ENCODE peak calls at places on chromosomes 5 and 9, in nine cellular contexts. One of them, this sample, is unnamed.

GRCh38 chr9:19934301-19934868 is 145.5 kb upstream of the SLC24A2 start:
- DNase-seq in A549: peak
- DNase-seq in lower leg skin: no peak
- DNase-seq in heart left ventricle: peak
- DNase-seq in gastrocnemius medialis: no peak
- DNase-seq in stomach: peak
- DNase-seq in Peyer's patch: no peak
- DNase-seq in uterus: no peak
- DNase-seq in thyroid gland: peak
- DNase-seq in this sample: peak

GRCh38 chr5:14806452-14806851 is 65.1 kb downstream of the ANKH start:
- DNase-seq in A549: no peak
- DNase-seq in lower leg skin: peak
- DNase-seq in heart left ventricle: peak
- DNase-seq in gastrocnemius medialis: no peak
- DNase-seq in stomach: no peak
- DNase-seq in Peyer's patch: no peak
- DNase-seq in uterus: no peak
- DNase-seq in thyroid gland: peak
- DNase-seq in this sample: peak

GRCh38 chr9:16268037-16269010 is 602.1 kb downstream of the BNC2 start:
- DNase-seq in A549: no peak
- DNase-seq in lower leg skin: no peak
- DNase-seq in heart left ventricle: no peak
- DNase-seq in gastrocnemius medialis: no peak
- DNase-seq in stomach: no peak
- DNase-seq in Peyer's patch: no peak
- DNase-seq in uterus: no peak
- DNase-seq in thyroid gland: peak
- DNase-seq in this sample: no peak

GRCh38 chr5:16926417-16926816 is 9.7 kb downstream of the MYO10 start:
- DNase-seq in A549: no peak
- DNase-seq in lower leg skin: no peak
- DNase-seq in heart left ventricle: no peak
- DNase-seq in gastrocnemius medialis: no peak
- DNase-seq in stomach: no peak
- DNase-seq in Peyer's patch: no peak
- DNase-seq in uterus: no peak
- DNase-seq in thyroid gland: no peak
- DNase-seq in this sample: no peak

GRCh38 chr5:5026407-5026780 is 113.7 kb upstream of the ADAMTS16 start:
- DNase-seq in A549: no peak
- DNase-seq in lower leg skin: no peak
- DNase-seq in heart left ventricle: no peak
- DNase-seq in gastrocnemius medialis: no peak
- DNase-seq in stomach: no peak
- DNase-seq in Peyer's patch: no peak
- DNase-seq in uterus: no peak
- DNase-seq in thyroid gland: no peak
- DNase-seq in this sample: no peak

GRCh38 chr9:130010151-130010988 is 32.6 kb downstream of the FNBP1 start:
- DNase-seq in A549: no peak
- DNase-seq in lower leg skin: no peak
- DNase-seq in heart left ventricle: no peak
- DNase-seq in gastrocnemius medialis: no peak
- DNase-seq in stomach: no peak
- DNase-seq in Peyer's patch: peak
- DNase-seq in uterus: no peak
- DNase-seq in thyroid gland: peak
- DNase-seq in this sample: no peak

GRCh38 chr9:2637390-2637789 is 15.8 kb downstream of the VLDLR start:
- DNase-seq in A549: no peak
- DNase-seq in lower leg skin: no peak
- DNase-seq in heart left ventricle: no peak
- DNase-seq in gastrocnemius medialis: no peak
- DNase-seq in stomach: no peak
- DNase-seq in Peyer's patch: no peak
- DNase-seq in uterus: no peak
- DNase-seq in thyroid gland: no peak
- DNase-seq in this sample: no peak

GRCh38 chr5:43981556-43981955 is 378.6 kb downstream of the NNT start:
- DNase-seq in A549: no peak
- DNase-seq in lower leg skin: no peak
- DNase-seq in heart left ventricle: no peak
- DNase-seq in gastrocnemius medialis: no peak
- DNase-seq in stomach: no peak
- DNase-seq in Peyer's patch: no peak
- DNase-seq in uterus: no peak
- DNase-seq in thyroid gland: no peak
- DNase-seq in this sample: no peak

GRCh38 chr5:110269478-110270142 is 456.9 kb downstream of the TMEM232 start:
- DNase-seq in A549: no peak
- DNase-seq in lower leg skin: no peak
- DNase-seq in heart left ventricle: no peak
- DNase-seq in gastrocnemius medialis: no peak
- DNase-seq in stomach: no peak
- DNase-seq in Peyer's patch: no peak
- DNase-seq in uterus: no peak
- DNase-seq in thyroid gland: no peak
- DNase-seq in this sample: no peak

GRCh38 chr9:89714316-89714715 is 109.5 kb downstream of the GADD45G start:
- DNase-seq in A549: no peak
- DNase-seq in lower leg skin: peak
- DNase-seq in heart left ventricle: no peak
- DNase-seq in gastrocnemius medialis: no peak
- DNase-seq in stomach: no peak
- DNase-seq in Peyer's patch: no peak
- DNase-seq in uterus: peak
- DNase-seq in thyroid gland: peak
- DNase-seq in this sample: no peak

GRCh38 chr5:81854915-81855314 is 104.0 kb upstream of the SSBP2 start:
- DNase-seq in A549: no peak
- DNase-seq in lower leg skin: no peak
- DNase-seq in heart left ventricle: no peak
- DNase-seq in gastrocnemius medialis: no peak
- DNase-seq in stomach: no peak
- DNase-seq in Peyer's patch: no peak
- DNase-seq in uterus: no peak
- DNase-seq in thyroid gland: no peak
- DNase-seq in this sample: no peak

GRCh38 chr5:74288448-74289109 is 351.9 kb downstream of the ENC1 start:
- DNase-seq in A549: no peak
- DNase-seq in lower leg skin: peak
- DNase-seq in heart left ventricle: peak
- DNase-seq in gastrocnemius medialis: peak
- DNase-seq in stomach: no peak
- DNase-seq in Peyer's patch: no peak
- DNase-seq in uterus: peak
- DNase-seq in thyroid gland: no peak
- DNase-seq in this sample: no peak

GRCh38 chr5:72433520-72433919 is 73.7 kb downstream of the ZNF366 start:
- DNase-seq in A549: no peak
- DNase-seq in lower leg skin: no peak
- DNase-seq in heart left ventricle: no peak
- DNase-seq in gastrocnemius medialis: no peak
- DNase-seq in stomach: no peak
- DNase-seq in Peyer's patch: no peak
- DNase-seq in uterus: no peak
- DNase-seq in thyroid gland: no peak
- DNase-seq in this sample: no peak

GRCh38 chr9:123998970-123999621 is 12.5 kb upstream of the LHX2 start:
- DNase-seq in A549: no peak
- DNase-seq in lower leg skin: no peak
- DNase-seq in heart left ventricle: no peak
- DNase-seq in gastrocnemius medialis: no peak
- DNase-seq in stomach: no peak
- DNase-seq in Peyer's patch: peak
- DNase-seq in uterus: no peak
- DNase-seq in thyroid gland: no peak
- DNase-seq in this sample: no peak

DNA sequence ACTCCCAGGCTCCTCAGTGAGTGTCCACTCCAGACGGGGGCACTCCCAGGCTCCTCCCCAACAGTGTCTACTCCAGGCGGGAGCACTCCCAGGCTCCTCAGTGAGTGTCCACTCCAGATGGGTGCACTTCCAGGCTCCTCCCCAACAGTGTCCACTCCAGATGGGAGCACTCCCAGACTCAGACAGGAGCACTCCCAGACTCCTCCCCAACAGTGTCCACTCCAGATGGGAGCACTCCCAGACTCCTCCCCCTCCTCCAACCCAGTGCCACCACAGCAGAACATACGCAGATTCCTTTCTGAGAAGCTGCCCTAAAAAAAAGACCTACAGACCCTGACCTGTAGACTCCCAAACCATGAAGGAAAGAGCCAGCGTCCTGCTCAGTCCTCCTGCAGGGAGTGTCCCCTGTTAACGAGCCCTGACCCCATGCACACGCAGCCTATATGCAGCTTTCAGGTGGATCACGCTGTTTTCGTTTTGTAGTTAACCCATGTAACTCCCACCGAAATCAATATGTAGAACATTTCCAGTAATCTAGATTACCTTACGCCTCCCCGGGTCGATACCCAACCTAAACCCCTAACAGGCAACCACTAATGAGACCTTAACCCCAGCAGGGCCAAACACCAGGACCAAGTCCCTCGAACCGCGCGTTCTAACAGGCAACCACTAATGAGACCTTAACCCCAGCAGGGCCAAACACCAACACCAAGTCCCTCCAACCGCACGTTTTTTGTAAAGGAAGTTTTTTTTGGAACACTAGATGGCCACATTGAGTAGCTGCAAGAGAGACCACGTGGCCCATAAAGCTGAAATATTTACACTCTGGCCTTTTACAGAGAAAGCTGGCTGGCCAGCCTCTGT is 15.7 kb downstream of the PNPLA7 start:
- DNase-seq in A549: peak
- DNase-seq in lower leg skin: no peak
- DNase-seq in heart left ventricle: peak
- DNase-seq in gastrocnemius medialis: no peak
- DNase-seq in stomach: peak
- DNase-seq in Peyer's patch: no peak
- DNase-seq in uterus: no peak
- DNase-seq in thyroid gland: peak
- DNase-seq in this sample: no peak
- H3K4me3 ChIP-seq in A549: no peak
- H3K4me3 ChIP-seq in lower leg skin: no peak
- H3K4me3 ChIP-seq in heart left ventricle: no peak
- H3K4me3 ChIP-seq in gastrocnemius medialis: no peak
- H3K4me3 ChIP-seq in stomach: no peak
- H3K4me3 ChIP-seq in Peyer's patch: no peak
- H3K4me3 ChIP-seq in uterus: no peak
- H3K4me3 ChIP-seq in thyroid gland: no peak
- H3K4me3 ChIP-seq in this sample: no peak

GRCh38 chr5:149433524-149434131 is 54.5 kb upstream of the IL17B start:
- DNase-seq in A549: no peak
- DNase-seq in lower leg skin: no peak
- DNase-seq in heart left ventricle: peak
- DNase-seq in gastrocnemius medialis: no peak
- DNase-seq in stomach: no peak
- DNase-seq in Peyer's patch: no peak
- DNase-seq in uterus: peak
- DNase-seq in thyroid gland: no peak
- DNase-seq in this sample: no peak

GRCh38 chr5:149437369-149438040 is 58.4 kb upstream of the IL17B start:
- DNase-seq in A549: no peak
- DNase-seq in lower leg skin: no peak
- DNase-seq in heart left ventricle: no peak
- DNase-seq in gastrocnemius medialis: no peak
- DNase-seq in stomach: no peak
- DNase-seq in Peyer's patch: no peak
- DNase-seq in uterus: no peak
- DNase-seq in thyroid gland: no peak
- DNase-seq in this sample: no peak

GRCh38 chr5:149435015-149435376 is 55.9 kb upstream of the IL17B start:
- DNase-seq in A549: no peak
- DNase-seq in lower leg skin: no peak
- DNase-seq in heart left ventricle: no peak
- DNase-seq in gastrocnemius medialis: no peak
- DNase-seq in stomach: no peak
- DNase-seq in Peyer's patch: no peak
- DNase-seq in uterus: no peak
- DNase-seq in thyroid gland: no peak
- DNase-seq in this sample: no peak

GRCh38 chr5:149434162-149435014 is 55.3 kb upstream of the IL17B start:
- DNase-seq in A549: peak
- DNase-seq in lower leg skin: peak
- DNase-seq in heart left ventricle: peak
- DNase-seq in gastrocnemius medialis: peak
- DNase-seq in stomach: peak
- DNase-seq in Peyer's patch: peak
- DNase-seq in uterus: peak
- DNase-seq in thyroid gland: peak
- DNase-seq in this sample: peak

DNA sequence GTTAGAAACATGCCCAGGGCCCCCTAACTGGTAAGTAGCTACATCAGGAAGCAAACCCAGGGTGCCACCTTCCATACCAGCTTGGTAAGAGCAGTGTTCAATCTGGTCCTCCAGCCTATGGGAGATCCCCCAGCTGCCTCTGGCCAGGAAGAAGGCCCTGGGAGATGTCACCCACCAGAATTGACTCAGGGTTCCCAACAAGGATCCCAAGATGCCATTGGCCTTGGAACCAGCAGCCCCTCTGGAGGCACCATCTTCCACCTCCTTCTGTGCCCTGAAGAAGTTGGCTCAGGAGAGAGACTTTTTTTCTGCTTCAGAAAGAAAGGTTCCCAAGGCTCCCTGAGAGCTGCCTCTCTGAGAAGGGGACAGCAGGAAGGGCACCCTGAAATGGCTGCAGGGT is 56.6 kb upstream of the IL17B start:
- DNase-seq in A549: no peak
- DNase-seq in lower leg skin: no peak
- DNase-seq in heart left ventricle: no peak
- DNase-seq in gastrocnemius medialis: no peak
- DNase-seq in stomach: no peak
- DNase-seq in Peyer's patch: no peak
- DNase-seq in uterus: no peak
- DNase-seq in thyroid gland: no peak
- DNase-seq in this sample: no peak
- TF ChIP-seq POLR2A in A549: no peak
- TF ChIP-seq POLR2A in lower leg skin: no peak
- TF ChIP-seq POLR2A in heart left ventricle: no peak
- TF ChIP-seq POLR2A in gastrocnemius medialis: no peak
- TF ChIP-seq POLR2A in stomach: no peak
- TF ChIP-seq POLR2A in Peyer's patch: no peak
- TF ChIP-seq POLR2A in uterus: no peak
- TF ChIP-seq POLR2A in thyroid gland: no peak
- TF ChIP-seq POLR2A in this sample: no peak

GRCh38 chr9:5510360-5510931 is at the start of gene PDCD1LG2:
- DNase-seq in A549: no peak
- DNase-seq in lower leg skin: no peak
- DNase-seq in heart left ventricle: no peak
- DNase-seq in gastrocnemius medialis: no peak
- DNase-seq in stomach: no peak
- DNase-seq in Peyer's patch: no peak
- DNase-seq in uterus: no peak
- DNase-seq in thyroid gland: no peak
- DNase-seq in this sample: no peak
- H3K4me3 ChIP-seq in A549: no peak
- H3K4me3 ChIP-seq in lower leg skin: no peak
- H3K4me3 ChIP-seq in heart left ventricle: peak
- H3K4me3 ChIP-seq in gastrocnemius medialis: peak
- H3K4me3 ChIP-seq in stomach: peak
- H3K4me3 ChIP-seq in Peyer's patch: no peak
- H3K4me3 ChIP-seq in uterus: no peak
- H3K4me3 ChIP-seq in thyroid gland: no peak
- H3K4me3 ChIP-seq in this sample: no peak

GRCh38 chr9:14314424-14314928 is 535 bp upstream of the NFIB start:
- DNase-seq in A549: peak
- DNase-seq in lower leg skin: peak
- DNase-seq in heart left ventricle: peak
- DNase-seq in gastrocnemius medialis: peak
- DNase-seq in stomach: peak
- DNase-seq in Peyer's patch: peak
- DNase-seq in uterus: peak
- DNase-seq in thyroid gland: peak
- DNase-seq in this sample: peak
- TF ChIP-seq POLR2A in A549: no peak
- TF ChIP-seq POLR2A in lower leg skin: no peak
- TF ChIP-seq POLR2A in heart left ventricle: peak
- TF ChIP-seq POLR2A in gastrocnemius medialis: peak
- TF ChIP-seq POLR2A in stomach: peak
- TF ChIP-seq POLR2A in Peyer's patch: peak
- TF ChIP-seq POLR2A in uterus: peak
- TF ChIP-seq POLR2A in thyroid gland: peak
- TF ChIP-seq POLR2A in this sample: peak